ENCODE peak calls at places on chromosome X, in four cellular contexts. Y, L, J and W are unnamed samples.

GRCh38 chrX:20522420-20522819 is 255.7 kb upstream of the RPS6KA3 start:
- DNase-seq in Y (no peak), L (no peak), J (no peak), W (no peak)

GRCh38 chrX:37776283-37776986 is 3.4 kb upstream of the CYBB start:
- DNase-seq in Y (no peak), L (no peak), J (no peak), W (no peak)

GRCh38 chrX:45767021-45767491 is 566.4 kb upstream of the DIPK2B start:
- DNase-seq in Y (no peak), L (peak; percentile 55), J (no peak), W (no peak)

GRCh38 chrX:32948130-32948529 is 263.2 kb downstream of the DMD start:
- DNase-seq in Y (no peak), L (no peak), J (no peak), W (no peak)

GRCh38 chrX:37871626-37872302 is 24.4 kb upstream of the DYNLT3 start:
- DNase-seq in Y (no peak), L (peak; percentile 85), J (no peak), W (peak; percentile 88)

GRCh38 chrX:623599-624323 is 6.8 kb upstream of the SHOX start:
- DNase-seq in Y (no peak), L (no peak), J (no peak), W (no peak)

GRCh38 chrX:32985544-32985943 is 225.8 kb downstream of the DMD start:
- DNase-seq in Y (no peak), L (no peak), J (no peak), W (no peak)

GRCh38 chrX:115344885-115345653 is 55.6 kb downstream of the LUZP4 start:
- DNase-seq in Y (no peak), L (peak; percentile 95), J (no peak), W (peak; percentile 90)

GRCh38 chrX:37692918-37693317 is 7.3 kb downstream of the XK start:
- DNase-seq in Y (no peak), L (no peak), J (no peak), W (no peak)

GRCh38 chrX:13687203-13687602 is 1.7 kb upstream of the RAB9A start:
- DNase-seq in Y (no peak), L (no peak), J (no peak), W (no peak)

GRCh38 chrX:154036513-154036912 is 16.8 kb upstream of the IRAK1 start:
- DNase-seq in Y (no peak), L (no peak), J (no peak), W (no peak)

GRCh38 chrX:44705817-44706551 is 137.8 kb upstream of the DUSP21 start:
- DNase-seq in Y (no peak), L (no peak), J (no peak), W (no peak)

GRCh38 chrX:151801980-151802379 is 67.4 kb downstream of the CNGA2 start:
- DNase-seq in Y (no peak), L (peak; percentile 7), J (no peak), W (no peak)

GRCh38 chrX:110201799-110202198 is 116.1 kb downstream of the AMMECR1 start:
- DNase-seq in Y (no peak), L (peak; percentile 44), J (no peak), W (peak; percentile 45)

GRCh38 chrX:44675364-44676024 is 132.8 kb upstream of the FUNDC1 start:
- DNase-seq in Y (no peak), L (peak; percentile 97), J (no peak), W (peak; percentile 54)

GRCh38 chrX:97743014-97743413 is 859.3 kb downstream of the RPA4 start:
- DNase-seq in Y (no peak), L (peak; percentile 1), J (no peak), W (no peak)

GRCh38 chrX:31223817-31224216 is 152.0 kb upstream of the FTHL17 start:
- DNase-seq in Y (no peak), L (peak; percentile 59), J (no peak), W (peak; percentile 66)

GRCh38 chrX:65677954-65678469 is 10.6 kb downstream of the MSN start:
- DNase-seq in Y (no peak), L (peak; percentile 93), J (no peak), W (peak; percentile 90)

GRCh38 chrX:120308959-120309872 is 2.0 kb downstream of the TMEM255A start:
- DNase-seq in Y (peak; percentile 62), L (peak; percentile 40), J (peak; percentile 57), W (peak; percentile 9)

GRCh38 chrX:133473451-133473850 is 58.2 kb upstream of the GPC4 start:
- DNase-seq in Y (no peak), L (peak; percentile 27), J (no peak), W (no peak)